ENCODE peak calls at places on chromosome 21, in seven cellular contexts. P is neural crest cell; Z is effector memory CD4-positive, alpha-beta T cell; S is GM13977; W is mucosa of gallbladder; M is lung; X is SK-N-SH. J is an unnamed sample.

GRCh38 chr21:30194701-30195299 is 21.1 kb downstream of the CLDN8 start:
- DNase-seq in W (no peak), M (no peak), Z (no peak), S (no peak), P (peak), X (peak), J (peak)

GRCh38 chr21:18529253-18529652 is 125.7 kb upstream of the TMPRSS15 start:
- DNase-seq in Z (no peak), S (no peak), M (no peak), X (no peak), W (no peak), P (no peak), J (no peak)

GRCh38 chr21:26441081-26441610 is 131.9 kb downstream of the CYYR1 start:
- DNase-seq in M (no peak), Z (no peak), X (no peak), S (no peak), P (no peak), W (no peak), J (no peak)

GRCh38 chr21:30561957-30562356 is 843 bp upstream of the KRTAP19-7 start:
- DNase-seq in W (no peak), X (no peak), S (no peak), M (no peak), P (no peak), Z (no peak), J (no peak)

GRCh38 chr21:32886339-32886738 is 114.8 kb upstream of the PAXBP1 start:
- DNase-seq in X (no peak), S (no peak), W (no peak), M (no peak), Z (no peak), P (no peak), J (no peak)

GRCh38 chr21:39660191-39660590 is 47.5 kb downstream of the B3GALT5 start:
- DNase-seq in S (no peak), W (peak), P (no peak), M (no peak), X (peak), Z (no peak), J (no peak)

GRCh38 chr21:29092102-29092959 is 18.9 kb upstream of the CCT8 start:
- DNase-seq in X (no peak), W (no peak), M (no peak), P (no peak), S (no peak), Z (no peak), J (no peak)

GRCh38 chr21:46443910-46444309 is 14.8 kb upstream of the DIP2A start:
- DNase-seq in Z (no peak), W (no peak), S (no peak), P (no peak), X (no peak), M (no peak), J (no peak)

GRCh38 chr21:44352253-44352860 is 1.1 kb upstream of the TRPM2 start:
- DNase-seq in X (no peak), W (no peak), M (no peak), P (no peak), S (no peak), Z (no peak), J (no peak)

GRCh38 chr21:42683371-42684108 is 30.1 kb downstream of the PDE9A start:
- DNase-seq in S (no peak), Z (no peak), M (no peak), P (no peak), W (no peak), X (no peak), J (no peak)

GRCh38 chr21:25298512-25299491 is 308.5 kb downstream of the MRPL39 start:
- DNase-seq in M (peak), Z (no peak), P (no peak), S (no peak), X (no peak), W (no peak), J (no peak)

GRCh38 chr21:35254006-35254751 is 205.1 kb upstream of the RUNX1 start:
- DNase-seq in X (no peak), M (no peak), P (no peak), Z (no peak), S (no peak), W (no peak), J (no peak)

GRCh38 chr21:19565587-19565986 is 1162.0 kb upstream of the TMPRSS15 start:
- DNase-seq in W (no peak), M (no peak), P (no peak), S (no peak), X (no peak), Z (no peak), J (no peak)

GRCh38 chr21:42403611-42404231 is at the start of gene UBASH3A:
- DNase-seq in Z (no peak), M (no peak), S (no peak), X (no peak), P (no peak), W (no peak), J (peak)

GRCh38 chr21:34110594-34111202 is 37.3 kb downstream of the MRPS6 start:
- DNase-seq in M (no peak), W (no peak), S (no peak), Z (no peak), X (no peak), P (no peak), J (peak)

GRCh38 chr21:43907751-43908150 is 42.7 kb downstream of the AGPAT3 start:
- DNase-seq in S (no peak), Z (no peak), X (no peak), P (no peak), M (no peak), W (no peak), J (no peak)

GRCh38 chr21:44297525-44298290 is 2.1 kb upstream of the PFKL start:
- DNase-seq in M (peak), W (peak), Z (peak), S (peak), X (peak), P (peak), J (peak)